ENCODE peak calls at places on chromosome 12, in nine cellular contexts. One of them, this sample, is unnamed.

GRCh38 chr12:6301721-6302120 is 8.8 kb upstream of the PLEKHG6 start:
- DNase-seq in SK-N-SH: no peak
- DNase-seq in A549: no peak
- DNase-seq in HepG2: no peak
- DNase-seq in tibial nerve: no peak
- DNase-seq in K562: no peak
- DNase-seq in upper lobe of left lung: no peak
- DNase-seq in sigmoid colon: peak; percentile 25
- DNase-seq in suprapubic skin: no peak
- DNase-seq in this sample: no peak

GRCh38 chr12:40577834-40578233 is 114.4 kb upstream of the CNTN1 start:
- DNase-seq in SK-N-SH: no peak
- DNase-seq in A549: no peak
- DNase-seq in HepG2: no peak
- DNase-seq in tibial nerve: no peak
- DNase-seq in K562: no peak
- DNase-seq in upper lobe of left lung: no peak
- DNase-seq in sigmoid colon: no peak
- DNase-seq in suprapubic skin: no peak
- DNase-seq in this sample: no peak

GRCh38 chr12:130181211-130181610 is 18.9 kb downstream of the FZD10 start:
- DNase-seq in SK-N-SH: no peak
- DNase-seq in A549: no peak
- DNase-seq in HepG2: no peak
- DNase-seq in tibial nerve: no peak
- DNase-seq in K562: no peak
- DNase-seq in upper lobe of left lung: no peak
- DNase-seq in sigmoid colon: no peak
- DNase-seq in suprapubic skin: no peak
- DNase-seq in this sample: no peak

GRCh38 chr12:47725893-47726292 is 603 bp upstream of the ENDOU start:
- DNase-seq in SK-N-SH: no peak
- DNase-seq in A549: no peak
- DNase-seq in HepG2: no peak
- DNase-seq in tibial nerve: no peak
- DNase-seq in K562: no peak
- DNase-seq in upper lobe of left lung: no peak
- DNase-seq in sigmoid colon: peak; percentile 19
- DNase-seq in suprapubic skin: no peak
- DNase-seq in this sample: no peak

GRCh38 chr12:52539024-52539820 is 13.7 kb downstream of the KRT71 start:
- DNase-seq in SK-N-SH: no peak
- DNase-seq in A549: peak; percentile 69
- DNase-seq in HepG2: no peak
- DNase-seq in tibial nerve: no peak
- DNase-seq in K562: no peak
- DNase-seq in upper lobe of left lung: no peak
- DNase-seq in sigmoid colon: no peak
- DNase-seq in suprapubic skin: no peak
- DNase-seq in this sample: no peak

GRCh38 chr12:132872975-132873421 is 14.4 kb downstream of the CHFR start:
- DNase-seq in SK-N-SH: no peak
- DNase-seq in A549: no peak
- DNase-seq in HepG2: no peak
- DNase-seq in tibial nerve: no peak
- DNase-seq in K562: no peak
- DNase-seq in upper lobe of left lung: no peak
- DNase-seq in sigmoid colon: no peak
- DNase-seq in suprapubic skin: no peak
- DNase-seq in this sample: no peak

GRCh38 chr12:24898185-24898584 is 50.7 kb downstream of the BCAT1 start:
- DNase-seq in SK-N-SH: no peak
- DNase-seq in A549: no peak
- DNase-seq in HepG2: no peak
- DNase-seq in tibial nerve: no peak
- DNase-seq in K562: no peak
- DNase-seq in upper lobe of left lung: no peak
- DNase-seq in sigmoid colon: no peak
- DNase-seq in suprapubic skin: no peak
- DNase-seq in this sample: no peak

GRCh38 chr12:52925717-52926595 is 21.1 kb upstream of the KRT8 start:
- DNase-seq in SK-N-SH: no peak
- DNase-seq in A549: no peak
- DNase-seq in HepG2: peak; percentile 92
- DNase-seq in tibial nerve: no peak
- DNase-seq in K562: peak; percentile 14
- DNase-seq in upper lobe of left lung: no peak
- DNase-seq in sigmoid colon: no peak
- DNase-seq in suprapubic skin: no peak
- DNase-seq in this sample: no peak

GRCh38 chr12:48973992-48974673 is 2.6 kb upstream of the WNT10B start:
- DNase-seq in SK-N-SH: peak; percentile 81
- DNase-seq in A549: no peak
- DNase-seq in HepG2: no peak
- DNase-seq in tibial nerve: peak; percentile 74
- DNase-seq in K562: peak; percentile 69
- DNase-seq in upper lobe of left lung: peak; percentile 77
- DNase-seq in sigmoid colon: peak; percentile 72
- DNase-seq in suprapubic skin: no peak
- DNase-seq in this sample: no peak

GRCh38 chr12:106133136-106134087 is 5.3 kb downstream of the NUAK1 start:
- DNase-seq in SK-N-SH: no peak
- DNase-seq in A549: peak; percentile 48
- DNase-seq in HepG2: no peak
- DNase-seq in tibial nerve: no peak
- DNase-seq in K562: no peak
- DNase-seq in upper lobe of left lung: no peak
- DNase-seq in sigmoid colon: no peak
- DNase-seq in suprapubic skin: no peak
- DNase-seq in this sample: no peak

GRCh38 chr12:47838286-47838931 is 18.7 kb upstream of the HDAC7 start:
- DNase-seq in SK-N-SH: peak; percentile 82
- DNase-seq in A549: peak; percentile 76
- DNase-seq in HepG2: peak; percentile 26
- DNase-seq in tibial nerve: peak; percentile 62
- DNase-seq in K562: peak; percentile 74
- DNase-seq in upper lobe of left lung: no peak
- DNase-seq in sigmoid colon: no peak
- DNase-seq in suprapubic skin: peak; percentile 65
- DNase-seq in this sample: no peak

GRCh38 chr12:57401165-57401564 is 29.7 kb downstream of the R3HDM2 start:
- DNase-seq in SK-N-SH: no peak
- DNase-seq in A549: no peak
- DNase-seq in HepG2: no peak
- DNase-seq in tibial nerve: no peak
- DNase-seq in K562: no peak
- DNase-seq in upper lobe of left lung: no peak
- DNase-seq in sigmoid colon: no peak
- DNase-seq in suprapubic skin: no peak
- DNase-seq in this sample: no peak

GRCh38 chr12:131980263-131980662 is 30.5 kb downstream of the EP400 start:
- DNase-seq in SK-N-SH: no peak
- DNase-seq in A549: no peak
- DNase-seq in HepG2: no peak
- DNase-seq in tibial nerve: no peak
- DNase-seq in K562: no peak
- DNase-seq in upper lobe of left lung: no peak
- DNase-seq in sigmoid colon: no peak
- DNase-seq in suprapubic skin: no peak
- DNase-seq in this sample: no peak

GRCh38 chr12:49330631-49331359 is 6.2 kb downstream of the C1QL4 start:
- DNase-seq in SK-N-SH: no peak
- DNase-seq in A549: no peak
- DNase-seq in HepG2: no peak
- DNase-seq in tibial nerve: no peak
- DNase-seq in K562: no peak
- DNase-seq in upper lobe of left lung: no peak
- DNase-seq in sigmoid colon: peak; percentile 56
- DNase-seq in suprapubic skin: peak; percentile 60
- DNase-seq in this sample: no peak

DNA sequence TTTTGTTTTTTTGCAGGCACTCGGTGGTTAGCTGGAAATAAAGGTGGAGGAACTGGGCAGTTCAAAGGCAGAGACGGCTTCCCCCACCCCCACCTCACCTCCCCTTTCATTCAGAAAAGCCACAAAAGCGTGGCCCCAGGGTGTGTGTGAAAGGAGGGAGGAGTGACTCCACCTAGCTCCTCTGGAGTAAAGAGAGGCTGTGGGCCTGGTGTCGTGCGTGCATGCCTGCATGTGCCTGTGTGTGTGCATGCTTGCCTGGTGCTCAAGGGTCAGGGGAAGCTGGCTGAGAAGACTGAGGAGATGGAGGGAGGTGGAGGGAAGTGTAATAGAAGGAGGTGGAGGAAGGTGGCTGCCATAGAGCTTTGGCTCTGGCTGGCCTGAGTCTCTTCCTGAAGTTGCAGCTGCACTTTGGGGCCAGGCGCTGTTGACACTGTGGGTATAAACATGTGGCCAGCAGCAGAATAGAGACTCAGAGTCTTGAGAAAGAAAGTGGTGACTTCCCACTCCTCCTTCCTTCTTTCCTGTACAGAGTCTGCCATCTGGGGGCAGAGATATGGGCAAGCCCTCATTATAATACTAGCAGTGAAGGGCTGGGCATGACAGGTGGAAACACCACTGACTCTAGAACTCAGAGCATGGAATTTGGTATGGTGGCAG is 36.9 kb upstream of the SINHCAF start:
- DNase-seq in SK-N-SH: no peak
- DNase-seq in A549: no peak
- DNase-seq in HepG2: peak; percentile 35
- DNase-seq in tibial nerve: peak; percentile 4
- DNase-seq in K562: peak; percentile 23
- DNase-seq in upper lobe of left lung: no peak
- DNase-seq in sigmoid colon: no peak
- DNase-seq in suprapubic skin: no peak
- DNase-seq in this sample: no peak
- TF ChIP-seq CTCF in SK-N-SH: no peak
- TF ChIP-seq CTCF in A549: no peak
- TF ChIP-seq CTCF in HepG2: peak; percentile 27
- TF ChIP-seq CTCF in tibial nerve: no peak
- TF ChIP-seq CTCF in K562: no peak
- TF ChIP-seq CTCF in upper lobe of left lung: no peak
- TF ChIP-seq CTCF in sigmoid colon: no peak
- TF ChIP-seq CTCF in suprapubic skin: no peak
- TF ChIP-seq CTCF in this sample: no peak

GRCh38 chr12:22702690-22703089 is 77.7 kb downstream of the ETNK1 start:
- DNase-seq in SK-N-SH: no peak
- DNase-seq in A549: no peak
- DNase-seq in HepG2: no peak
- DNase-seq in tibial nerve: no peak
- DNase-seq in K562: no peak
- DNase-seq in upper lobe of left lung: no peak
- DNase-seq in sigmoid colon: no peak
- DNase-seq in suprapubic skin: no peak
- DNase-seq in this sample: no peak
- TF ChIP-seq EP300 in SK-N-SH: no peak
- TF ChIP-seq EP300 in A549: no peak
- TF ChIP-seq EP300 in HepG2: no peak
- TF ChIP-seq EP300 in tibial nerve: no peak
- TF ChIP-seq EP300 in K562: no peak
- TF ChIP-seq EP300 in upper lobe of left lung: no peak
- TF ChIP-seq EP300 in sigmoid colon: no peak
- TF ChIP-seq EP300 in suprapubic skin: no peak
- TF ChIP-seq EP300 in this sample: no peak

DNA sequence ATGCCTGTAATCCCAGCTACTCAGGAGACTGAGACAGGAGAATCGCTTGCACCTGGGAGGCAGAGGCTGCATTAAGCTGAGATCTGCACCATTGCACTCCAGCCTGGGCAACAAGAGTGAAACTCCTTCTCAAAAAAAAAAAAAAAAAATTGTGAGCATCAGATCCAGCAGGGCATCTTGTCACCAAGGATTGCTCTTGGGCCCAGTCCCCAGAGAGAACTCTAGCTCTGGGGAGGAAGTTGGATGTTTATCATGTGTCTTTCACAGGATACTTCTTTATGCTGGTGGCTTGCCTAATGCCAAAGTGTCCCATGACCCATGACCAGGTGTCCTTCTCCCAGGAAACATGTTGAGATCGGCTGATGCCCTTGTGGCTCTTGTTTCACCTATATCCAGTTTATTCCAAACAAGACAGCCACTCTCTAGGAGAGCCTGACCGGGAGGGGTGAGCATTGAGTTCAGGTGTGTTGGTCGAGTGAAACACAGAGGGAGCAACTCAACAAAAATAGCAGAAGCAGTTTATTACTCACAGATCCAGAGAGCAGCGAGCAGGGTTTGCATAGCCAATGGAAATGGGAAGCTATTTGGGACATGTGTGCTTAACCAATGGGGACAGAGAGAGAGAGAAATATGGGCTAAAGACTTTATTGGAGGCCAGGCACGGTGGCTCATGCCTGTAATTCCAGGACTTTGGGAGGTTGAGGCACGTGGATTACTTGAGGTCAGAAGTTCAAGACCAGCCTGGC is 6.7 kb upstream of the TCHP start:
- DNase-seq in SK-N-SH: no peak
- DNase-seq in A549: no peak
- DNase-seq in HepG2: no peak
- DNase-seq in tibial nerve: no peak
- DNase-seq in K562: no peak
- DNase-seq in upper lobe of left lung: no peak
- DNase-seq in sigmoid colon: no peak
- DNase-seq in suprapubic skin: no peak
- DNase-seq in this sample: no peak
- TF ChIP-seq CTCF in SK-N-SH: no peak
- TF ChIP-seq CTCF in A549: no peak
- TF ChIP-seq CTCF in HepG2: no peak
- TF ChIP-seq CTCF in tibial nerve: no peak
- TF ChIP-seq CTCF in K562: no peak
- TF ChIP-seq CTCF in upper lobe of left lung: no peak
- TF ChIP-seq CTCF in sigmoid colon: no peak
- TF ChIP-seq CTCF in suprapubic skin: no peak
- TF ChIP-seq CTCF in this sample: no peak

DNA sequence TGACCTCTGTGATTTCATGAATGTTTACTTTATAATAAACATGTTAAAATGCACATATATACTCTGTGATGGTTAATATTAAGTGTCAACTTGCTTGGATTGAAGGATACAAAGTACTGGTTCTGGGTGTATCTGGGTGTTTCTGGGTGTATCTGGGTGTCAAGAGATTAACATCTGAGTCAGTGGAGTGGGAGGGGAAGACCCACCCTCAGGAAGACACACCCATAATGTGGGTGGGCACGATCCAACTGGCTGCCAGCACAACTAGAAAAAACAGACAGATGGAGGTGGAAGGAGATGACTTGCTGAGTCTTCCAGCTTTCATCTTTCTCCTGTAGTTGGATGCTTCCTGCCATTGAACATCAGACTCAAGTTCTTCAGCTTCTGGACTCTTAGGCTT is 11.9 kb downstream of the NUP37 start:
- DNase-seq in SK-N-SH: no peak
- DNase-seq in A549: no peak
- DNase-seq in HepG2: no peak
- DNase-seq in tibial nerve: no peak
- DNase-seq in K562: no peak
- DNase-seq in upper lobe of left lung: no peak
- DNase-seq in sigmoid colon: no peak
- DNase-seq in suprapubic skin: no peak
- DNase-seq in this sample: no peak
- TF ChIP-seq EP300 in SK-N-SH: no peak
- TF ChIP-seq EP300 in A549: no peak
- TF ChIP-seq EP300 in HepG2: no peak
- TF ChIP-seq EP300 in tibial nerve: no peak
- TF ChIP-seq EP300 in K562: no peak
- TF ChIP-seq EP300 in upper lobe of left lung: no peak
- TF ChIP-seq EP300 in sigmoid colon: no peak
- TF ChIP-seq EP300 in suprapubic skin: no peak
- TF ChIP-seq EP300 in this sample: no peak